ENCODE peak calls at places on chromosomes 3 and 15, in five cellular contexts. One of them, this sample, is unnamed.

GRCh38 chr15:24823473-24823872 is 131.3 kb upstream of the SNRPN start:
- DNase-seq in DND-41: no peak
- DNase-seq in stomach: no peak
- DNase-seq in prostate gland: no peak
- DNase-seq in HL-60: no peak
- DNase-seq in this sample: no peak

GRCh38 chr15:99442268-99442897 is 123.4 kb upstream of the MEF2A start:
- DNase-seq in prostate gland: peak
- DNase-seq in DND-41: no peak
- DNase-seq in HL-60: no peak
- DNase-seq in stomach: peak
- DNase-seq in this sample: peak

GRCh38 chr15:64503197-64503596 is 42.8 kb downstream of the ZNF609 start:
- DNase-seq in HL-60: peak
- DNase-seq in DND-41: peak
- DNase-seq in prostate gland: no peak
- DNase-seq in stomach: no peak
- DNase-seq in this sample: no peak

GRCh38 chr15:70375006-70375409 is 277.3 kb upstream of the TLE3 start:
- DNase-seq in prostate gland: peak
- DNase-seq in stomach: no peak
- DNase-seq in DND-41: no peak
- DNase-seq in HL-60: no peak
- DNase-seq in this sample: peak

GRCh38 chr3:114362815-114363214 is 69.0 kb downstream of the TIGIT start:
- DNase-seq in prostate gland: no peak
- DNase-seq in stomach: no peak
- DNase-seq in DND-41: no peak
- DNase-seq in HL-60: no peak
- DNase-seq in this sample: no peak

GRCh38 chr3:58386966-58387365 is 46.7 kb downstream of the PDHB start:
- DNase-seq in prostate gland: no peak
- DNase-seq in DND-41: no peak
- DNase-seq in HL-60: no peak
- DNase-seq in stomach: peak
- DNase-seq in this sample: peak

GRCh38 chr15:27843146-27843545 is 256.0 kb downstream of the OCA2 start:
- DNase-seq in stomach: no peak
- DNase-seq in prostate gland: no peak
- DNase-seq in DND-41: no peak
- DNase-seq in HL-60: no peak
- DNase-seq in this sample: peak

GRCh38 chr3:101050061-101050460 is 56.8 kb upstream of the ABI3BP start:
- DNase-seq in stomach: no peak
- DNase-seq in prostate gland: no peak
- DNase-seq in DND-41: no peak
- DNase-seq in HL-60: no peak
- DNase-seq in this sample: no peak

GRCh38 chr3:156553705-156554356 is 1.1 kb downstream of the SSR3 start:
- DNase-seq in HL-60: peak
- DNase-seq in stomach: no peak
- DNase-seq in DND-41: peak
- DNase-seq in prostate gland: no peak
- DNase-seq in this sample: no peak

GRCh38 chr3:73883497-73883896 is 258.8 kb upstream of the PDZRN3 start:
- DNase-seq in HL-60: no peak
- DNase-seq in DND-41: no peak
- DNase-seq in stomach: no peak
- DNase-seq in prostate gland: no peak
- DNase-seq in this sample: no peak

GRCh38 chr3:81985996-81986723 is 224.7 kb upstream of the GBE1 start:
- DNase-seq in stomach: no peak
- DNase-seq in HL-60: no peak
- DNase-seq in DND-41: no peak
- DNase-seq in prostate gland: no peak
- DNase-seq in this sample: no peak

GRCh38 chr3:188627652-188628051 is 473.7 kb downstream of the LPP start:
- DNase-seq in prostate gland: no peak
- DNase-seq in DND-41: no peak
- DNase-seq in HL-60: no peak
- DNase-seq in stomach: no peak
- DNase-seq in this sample: no peak

GRCh38 chr3:197542741-197543454 is 12.9 kb downstream of the BDH1 start:
- DNase-seq in DND-41: no peak
- DNase-seq in stomach: no peak
- DNase-seq in HL-60: peak
- DNase-seq in prostate gland: no peak
- DNase-seq in this sample: no peak

GRCh38 chr3:141659821-141660597 is 78.1 kb upstream of the RNF7 start:
- DNase-seq in DND-41: no peak
- DNase-seq in stomach: peak
- DNase-seq in HL-60: no peak
- DNase-seq in prostate gland: peak
- DNase-seq in this sample: no peak

GRCh38 chr15:93042691-93043378 is 46.2 kb downstream of the RGMA start:
- DNase-seq in HL-60: no peak
- DNase-seq in stomach: no peak
- DNase-seq in prostate gland: no peak
- DNase-seq in DND-41: no peak
- DNase-seq in this sample: no peak

DNA sequence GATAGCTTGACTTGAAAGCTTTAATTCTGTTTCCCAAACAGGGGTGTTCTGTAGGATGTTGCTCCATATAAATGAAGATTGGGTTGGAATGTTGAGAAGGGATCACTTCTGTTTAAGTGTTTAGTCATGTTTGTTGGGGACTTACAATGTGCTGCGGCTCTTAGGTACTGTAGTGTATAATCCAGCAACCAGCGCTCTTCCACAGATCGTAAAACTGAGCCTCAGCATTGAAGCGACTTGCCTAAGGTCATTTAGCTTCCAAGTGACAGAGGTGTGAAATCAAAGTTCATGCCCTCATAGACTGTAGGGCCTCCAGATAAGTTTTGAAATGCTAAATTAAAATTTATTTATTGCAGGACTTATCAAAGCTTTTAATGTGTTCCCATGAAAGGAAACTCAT is 1.8 kb downstream of the MKRN2 start:
- DNase-seq in prostate gland: no peak
- DNase-seq in stomach: no peak
- DNase-seq in DND-41: no peak
- DNase-seq in HL-60: no peak
- DNase-seq in this sample: no peak
- H3K4me3 ChIP-seq in prostate gland: no peak
- H3K4me3 ChIP-seq in stomach: peak
- H3K4me3 ChIP-seq in DND-41: peak
- H3K4me3 ChIP-seq in HL-60: no peak
- H3K4me3 ChIP-seq in this sample: peak

GRCh38 chr3:121896823-121897222 is 2.6 kb downstream of the SLC15A2 start:
- DNase-seq in DND-41: no peak
- DNase-seq in prostate gland: no peak
- DNase-seq in HL-60: no peak
- DNase-seq in stomach: no peak
- DNase-seq in this sample: no peak

GRCh38 chr3:121897296-121897695 is 3.1 kb downstream of the SLC15A2 start:
- DNase-seq in DND-41: no peak
- DNase-seq in prostate gland: no peak
- DNase-seq in HL-60: no peak
- DNase-seq in stomach: no peak
- DNase-seq in this sample: no peak

GRCh38 chr3:121895121-121895520 is 920 bp downstream of the SLC15A2 start:
- DNase-seq in DND-41: no peak
- DNase-seq in stomach: no peak
- DNase-seq in prostate gland: peak
- DNase-seq in HL-60: peak
- DNase-seq in this sample: no peak

DNA sequence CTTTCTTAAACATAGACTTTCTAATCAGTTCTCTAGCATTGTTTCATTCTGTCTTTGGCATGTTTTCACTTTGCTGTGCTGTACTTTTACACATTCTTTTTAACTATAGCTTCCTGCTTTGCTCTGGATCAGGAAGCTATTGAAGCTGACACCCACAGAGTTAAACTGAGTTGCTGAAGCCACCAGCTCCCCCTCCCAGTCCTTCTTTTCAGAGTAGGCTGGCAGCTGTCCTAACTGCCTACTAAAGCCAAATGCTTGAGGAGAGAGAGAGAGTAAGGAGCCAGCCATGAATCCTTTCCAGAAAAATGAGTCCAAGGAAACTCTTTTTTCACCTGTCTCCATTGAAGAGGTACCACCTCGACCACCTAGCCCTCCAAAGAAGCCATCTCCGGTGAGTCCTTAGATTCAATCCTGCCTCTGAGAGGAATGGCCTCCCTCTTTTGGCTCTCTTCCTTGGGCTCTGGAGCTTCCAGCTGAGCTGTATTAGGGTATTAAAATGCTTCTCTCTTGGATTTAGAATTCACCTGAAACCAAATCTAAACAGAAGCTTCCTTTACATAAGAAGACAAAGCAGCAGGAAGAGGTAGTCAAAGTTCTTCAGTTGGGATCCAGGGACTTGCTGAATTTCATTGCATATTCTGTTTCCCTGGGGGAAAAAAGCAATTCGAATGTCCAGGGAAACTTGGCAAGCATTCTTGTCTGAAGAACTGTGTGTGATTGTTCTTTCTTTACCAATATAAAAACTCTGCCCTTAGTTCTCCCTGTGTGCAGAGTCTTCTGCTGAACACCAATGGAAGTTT is at the start of gene SLC15A2:
- DNase-seq in prostate gland: peak
- DNase-seq in DND-41: no peak
- DNase-seq in HL-60: no peak
- DNase-seq in stomach: peak
- DNase-seq in this sample: no peak
- H3K27ac ChIP-seq in prostate gland: peak
- H3K27ac ChIP-seq in DND-41: no peak
- H3K27ac ChIP-seq in HL-60: no peak
- H3K27ac ChIP-seq in stomach: no peak
- H3K27ac ChIP-seq in this sample: no peak

GRCh38 chr15:56608993-56609392 is 124.3 kb downstream of the ZNF280D start:
- DNase-seq in DND-41: no peak
- DNase-seq in prostate gland: no peak
- DNase-seq in HL-60: no peak
- DNase-seq in stomach: no peak
- DNase-seq in this sample: no peak
- H3K4me3 ChIP-seq in DND-41: no peak
- H3K4me3 ChIP-seq in prostate gland: no peak
- H3K4me3 ChIP-seq in HL-60: no peak
- H3K4me3 ChIP-seq in stomach: no peak
- H3K4me3 ChIP-seq in this sample: no peak

GRCh38 chr3:66480666-66481065 is 20.2 kb downstream of the LRIG1 start:
- DNase-seq in HL-60: no peak
- DNase-seq in stomach: no peak
- DNase-seq in prostate gland: no peak
- DNase-seq in DND-41: peak
- DNase-seq in this sample: no peak
- H3K27ac ChIP-seq in HL-60: no peak
- H3K27ac ChIP-seq in stomach: peak
- H3K27ac ChIP-seq in prostate gland: peak
- H3K27ac ChIP-seq in DND-41: no peak
- H3K27ac ChIP-seq in this sample: peak

GRCh38 chr15:49082960-49083359 is 36.7 kb upstream of the SECISBP2L start:
- DNase-seq in stomach: no peak
- DNase-seq in DND-41: no peak
- DNase-seq in prostate gland: no peak
- DNase-seq in HL-60: no peak
- DNase-seq in this sample: no peak

GRCh38 chr15:49085696-49086459 is 39.6 kb upstream of the SECISBP2L start:
- DNase-seq in HL-60: no peak
- DNase-seq in stomach: no peak
- DNase-seq in DND-41: no peak
- DNase-seq in prostate gland: no peak
- DNase-seq in this sample: no peak

GRCh38 chr15:49084285-49084570 is 38.0 kb upstream of the SECISBP2L start:
- DNase-seq in stomach: no peak
- DNase-seq in DND-41: no peak
- DNase-seq in HL-60: no peak
- DNase-seq in prostate gland: no peak
- DNase-seq in this sample: no peak

GRCh38 chr15:49079340-49080039 is 33.2 kb upstream of the SECISBP2L start:
- DNase-seq in prostate gland: no peak
- DNase-seq in stomach: no peak
- DNase-seq in DND-41: no peak
- DNase-seq in HL-60: no peak
- DNase-seq in this sample: no peak

DNA sequence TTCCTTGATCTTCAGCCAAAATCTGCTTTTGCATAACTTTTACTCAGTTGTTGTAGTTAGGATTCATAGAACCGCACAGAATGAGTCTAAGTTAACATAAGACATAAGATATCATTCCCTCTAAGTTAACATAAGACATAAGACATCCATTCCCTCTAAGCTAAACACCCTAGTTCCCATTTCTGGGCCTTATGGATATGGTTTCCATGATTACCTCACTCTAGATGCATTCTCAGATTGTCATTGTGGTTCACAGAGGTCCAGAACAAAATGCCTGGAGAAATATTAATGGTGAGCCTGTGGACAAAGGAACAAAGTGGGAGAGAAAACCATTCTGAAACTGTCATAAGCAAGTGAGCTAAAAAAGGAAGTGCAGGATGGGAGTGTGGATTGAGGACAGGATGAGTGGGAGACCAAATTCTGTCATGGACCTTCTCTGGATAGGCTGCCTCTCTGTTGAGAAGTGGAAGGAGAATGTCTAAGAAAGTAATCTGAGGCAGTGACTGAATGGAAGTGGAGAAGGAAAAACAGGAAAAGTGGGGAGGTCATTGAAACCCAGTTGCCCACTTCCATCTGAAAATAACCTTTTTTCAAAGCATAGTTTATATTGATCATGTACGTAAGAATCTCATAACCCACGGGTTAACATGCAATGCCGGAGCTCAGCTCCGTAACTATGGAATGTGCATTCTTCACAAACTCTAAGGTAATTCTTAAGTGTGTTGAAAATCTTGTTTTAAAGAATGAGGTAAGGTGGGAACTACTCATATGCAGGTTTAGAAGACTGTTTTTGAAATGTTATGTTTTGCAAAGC is 37.4 kb upstream of the SECISBP2L start:
- DNase-seq in stomach: no peak
- DNase-seq in prostate gland: no peak
- DNase-seq in HL-60: no peak
- DNase-seq in DND-41: no peak
- DNase-seq in this sample: no peak
- H3K4me3 ChIP-seq in stomach: no peak
- H3K4me3 ChIP-seq in prostate gland: no peak
- H3K4me3 ChIP-seq in HL-60: no peak
- H3K4me3 ChIP-seq in DND-41: no peak
- H3K4me3 ChIP-seq in this sample: no peak

GRCh38 chr3:127629462-127630403 is 748 bp downstream of the PODXL2 start:
- DNase-seq in HL-60: peak
- DNase-seq in DND-41: no peak
- DNase-seq in prostate gland: no peak
- DNase-seq in stomach: no peak
- DNase-seq in this sample: no peak

GRCh38 chr3:127630811-127631714 is 2.1 kb downstream of the PODXL2 start:
- DNase-seq in DND-41: no peak
- DNase-seq in stomach: no peak
- DNase-seq in HL-60: no peak
- DNase-seq in prostate gland: no peak
- DNase-seq in this sample: no peak

GRCh38 chr3:127632035-127632434 is 3.0 kb downstream of the PODXL2 start:
- DNase-seq in HL-60: no peak
- DNase-seq in DND-41: no peak
- DNase-seq in prostate gland: no peak
- DNase-seq in stomach: no peak
- DNase-seq in this sample: no peak

GRCh38 chr3:127628426-127628787 is 578 bp upstream of the PODXL2 start:
- DNase-seq in HL-60: no peak
- DNase-seq in DND-41: no peak
- DNase-seq in prostate gland: no peak
- DNase-seq in stomach: no peak
- DNase-seq in this sample: no peak

GRCh38 chr3:127628788-127629456 is at the start of gene PODXL2:
- DNase-seq in DND-41: no peak
- DNase-seq in stomach: peak
- DNase-seq in HL-60: peak
- DNase-seq in prostate gland: peak
- DNase-seq in this sample: no peak
- H3K27ac ChIP-seq in DND-41: no peak
- H3K27ac ChIP-seq in stomach: peak
- H3K27ac ChIP-seq in HL-60: peak
- H3K27ac ChIP-seq in prostate gland: no peak
- H3K27ac ChIP-seq in this sample: no peak